ENCODE peak calls at places on chromosomes 2 and 18, in seven cellular contexts. U is NCI-H69; Y is ovary; S is left lung; E is brain microvascular endothelial cell; R is left ventricle myocardium inferior; A is activated T-helper 9 cell treated with anti-CD3 and anti-CD28 coated beads, Interleukin-2, amount 50 U/mL, for 16 hours. F is an unnamed sample.

GRCh38 chr2:236782938-236783337 is 213.3 kb downstream of the ACKR3 start:
- DNase-seq in A (no peak), E (no peak), U (no peak), Y (no peak), S (no peak), R (no peak), F (peak; percentile 38)

GRCh38 chr18:53756607-53756972 is 467.9 kb downstream of the MBD2 start:
- DNase-seq in S (no peak), U (no peak), A (no peak), R (no peak), Y (no peak), E (no peak), F (no peak)

GRCh38 chr2:209495855-209496585 is 72.2 kb downstream of the MAP2 start:
- DNase-seq in U (peak; percentile 96), E (peak; percentile 98), S (peak; percentile 38), A (no peak), R (no peak), Y (no peak), F (peak; percentile 97)

GRCh38 chr2:178219247-178219646 is 24.9 kb downstream of the OSBPL6 start:
- DNase-seq in U (no peak), R (no peak), A (no peak), Y (no peak), S (no peak), E (no peak), F (no peak)

GRCh38 chr2:107553534-107553933 is 273.2 kb upstream of the RGPD4 start:
- DNase-seq in R (no peak), U (no peak), Y (no peak), A (no peak), E (no peak), S (no peak), F (no peak)

GRCh38 chr2:132670961-132671781 is 1.2 kb upstream of the LYPD1 start:
- DNase-seq in E (peak; percentile 85), U (peak; percentile 38), Y (no peak), A (no peak), R (no peak), S (no peak), F (peak; percentile 95)

GRCh38 chr2:57602738-57603137 is 443.9 kb upstream of the VRK2 start:
- DNase-seq in Y (no peak), A (no peak), S (no peak), R (no peak), E (no peak), U (no peak), F (no peak)

GRCh38 chr2:105600949-105601708 is 143.6 kb upstream of the NCK2 start:
- DNase-seq in E (no peak), S (no peak), A (no peak), U (no peak), Y (no peak), R (no peak), F (no peak)

GRCh38 chr2:203002054-203002821 is 12.4 kb upstream of the NBEAL1 start:
- DNase-seq in S (no peak), R (no peak), U (no peak), A (no peak), Y (no peak), E (no peak), F (no peak)

GRCh38 chr2:123953848-123954247 is 71.2 kb upstream of the CNTNAP5 start:
- DNase-seq in A (no peak), Y (no peak), E (peak; percentile 52), U (no peak), R (no peak), S (no peak), F (peak; percentile 13)

GRCh38 chr2:118240276-118240675 is 152.0 kb downstream of the INSIG2 start:
- DNase-seq in S (no peak), A (no peak), U (no peak), Y (no peak), R (no peak), E (no peak), F (no peak)

GRCh38 chr2:225122582-225123486 is 80.6 kb upstream of the DOCK10 start:
- DNase-seq in R (no peak), A (no peak), Y (no peak), S (no peak), E (peak; percentile 37), U (peak; percentile 61), F (peak; percentile 38)